ENCODE peak calls at places on chromosomes 3 and 15, in seven cellular contexts. T is left lung, B is A549, V is AG09309, C is foreskin fibroblast, Q is choroid plexus epithelial cell, S is fibroblast of villous mesenchyme. M is an unnamed sample.

GRCh38 chr3:197555281-197556261 is at the start of gene BDH1:
- DNase-seq in T (peak; percentile 50), B (no peak), V (no peak), C (peak; percentile 66), Q (peak; percentile 14), S (no peak), M (no peak)

GRCh38 chr15:80744826-80745225 is 34.3 kb upstream of the CEMIP start:
- DNase-seq in T (no peak), B (no peak), V (peak; percentile 62), C (peak; percentile 67), Q (peak; percentile 31), S (peak; percentile 85), M (no peak)

GRCh38 chr3:151394611-151395010 is 10.1 kb upstream of the P2RY12 start:
- DNase-seq in T (no peak), B (no peak), V (no peak), C (no peak), Q (no peak), S (no peak), M (no peak)

GRCh38 chr15:66178531-66178910 is 75.0 kb downstream of the MEGF11 start:
- DNase-seq in T (no peak), B (no peak), V (no peak), C (no peak), Q (no peak), S (no peak), M (no peak)

GRCh38 chr3:107068980-107069379 is 308.3 kb upstream of the CCDC54 start:
- DNase-seq in T (no peak), B (no peak), V (peak; percentile 67), C (peak; percentile 82), Q (peak; percentile 81), S (peak; percentile 54), M (peak; percentile 70)

GRCh38 chr3:125351814-125352456 is 23.2 kb downstream of the ZNF148 start:
- DNase-seq in T (no peak), B (no peak), V (no peak), C (peak; percentile 46), Q (peak; percentile 49), S (peak; percentile 57), M (no peak)

GRCh38 chr15:70796516-70797310 is 33.4 kb upstream of the UACA start:
- DNase-seq in T (no peak), B (no peak), V (no peak), C (no peak), Q (no peak), S (no peak), M (no peak)

GRCh38 chr3:45182915-45183881 is 37.0 kb upstream of the CDCP1 start:
- DNase-seq in T (peak; percentile 64), B (peak; percentile 34), V (no peak), C (peak; percentile 72), Q (peak; percentile 88), S (peak; percentile 68), M (peak; percentile 41)

GRCh38 chr3:42658091-42658770 is 4.7 kb downstream of the ZBTB47 start:
- DNase-seq in T (no peak), B (no peak), V (no peak), C (peak; percentile 30), Q (no peak), S (no peak), M (no peak)

GRCh38 chr3:176953106-176954080 is 243.9 kb downstream of the TBL1XR1 start:
- DNase-seq in T (no peak), B (no peak), V (peak; percentile 39), C (peak; percentile 14), Q (peak; percentile 95), S (peak; percentile 97), M (no peak)

GRCh38 chr3:168021737-168022450 is 73.8 kb downstream of the GOLIM4 start:
- DNase-seq in T (no peak), B (no peak), V (no peak), C (no peak), Q (no peak), S (peak; percentile 53), M (no peak)

GRCh38 chr3:150885535-150885934 is 19.7 kb downstream of the MINDY4B start:
- DNase-seq in T (no peak), B (no peak), V (no peak), C (no peak), Q (no peak), S (no peak), M (no peak)

GRCh38 chr3:49028673-49029562 is at the start of gene IMPDH2:
- DNase-seq in T (peak; percentile 94), B (peak; percentile 47), V (peak; percentile 61), C (peak; percentile 98), Q (peak; percentile 94), S (peak; percentile 93), M (peak; percentile 76)
- TF ChIP-seq CTCF in T (peak; percentile 15), B (no peak), V (peak; percentile 7), C (no peak), Q (peak; percentile 13), S (no peak), M (peak; percentile 8)

GRCh38 chr15:74798388-74799254 is 14.0 kb upstream of the LMAN1L start:
- DNase-seq in T (no peak), B (no peak), V (no peak), C (no peak), Q (no peak), S (no peak), M (no peak)
- TF ChIP-seq CTCF in T (no peak), B (no peak), V (no peak), C (no peak), Q (no peak), S (no peak), M (no peak)

DNA sequence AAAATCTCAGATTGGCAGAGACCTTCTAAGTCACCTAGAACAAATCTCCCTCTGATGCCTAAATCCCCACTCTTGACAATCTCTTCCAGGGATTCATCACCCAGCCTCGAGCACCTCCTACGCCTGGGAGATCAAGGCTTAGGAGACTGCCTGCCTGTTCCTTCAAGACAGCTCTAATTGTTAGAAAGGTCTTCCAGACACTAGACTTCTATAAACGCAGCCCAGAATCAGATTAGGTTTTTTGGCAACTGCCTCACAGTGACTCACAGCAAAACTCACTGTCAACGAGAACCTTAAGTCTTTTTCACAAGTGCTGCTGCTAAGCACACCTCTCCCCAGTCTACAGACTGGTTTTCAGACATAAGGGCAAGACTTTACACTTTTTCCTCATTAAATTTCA is 23.1 kb downstream of the SRGAP3 start:
- DNase-seq in T (no peak), B (no peak), V (peak; percentile 50), C (peak; percentile 43), Q (peak; percentile 35), S (peak; percentile 37), M (peak; percentile 59)
- TF ChIP-seq CTCF in T (no peak), B (no peak), V (no peak), C (no peak), Q (no peak), S (no peak), M (no peak)

GRCh38 chr3:66195347-66195783 is 25.4 kb upstream of the SLC25A26 start:
- DNase-seq in T (peak; percentile 37), B (no peak), V (peak; percentile 8), C (peak; percentile 90), Q (peak; percentile 62), S (peak; percentile 54), M (peak; percentile 19)
- TF ChIP-seq CTCF in T (no peak), B (no peak), V (peak; percentile 50), C (peak; percentile 43), Q (peak; percentile 45), S (no peak), M (peak; percentile 51)

DNA sequence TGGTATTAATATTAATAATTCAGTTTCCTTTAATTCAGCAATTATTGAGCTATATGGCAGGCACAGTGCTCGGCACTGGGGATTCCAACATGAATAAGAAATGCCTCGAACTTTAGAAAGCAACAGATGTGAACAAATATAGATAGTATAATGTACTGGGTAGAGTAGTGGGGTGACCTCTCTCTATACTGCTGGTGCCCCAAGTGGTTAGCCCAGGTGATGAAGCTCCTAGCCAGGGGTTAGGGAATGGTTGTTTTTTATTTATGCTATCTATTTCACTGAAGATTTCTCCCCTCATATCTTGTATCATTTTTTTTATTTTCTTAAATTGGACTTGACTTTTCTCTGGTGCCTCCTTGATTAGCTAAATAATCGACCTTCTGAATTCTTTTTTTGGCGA is 62.1 kb downstream of the BHLHE40 start:
- DNase-seq in T (no peak), B (no peak), V (no peak), C (no peak), Q (no peak), S (no peak), M (no peak)
- TF ChIP-seq CTCF in T (no peak), B (no peak), V (no peak), C (no peak), Q (no peak), S (no peak), M (no peak)

GRCh38 chr15:56496635-56497034 is 31.7 kb upstream of the MNS1 start:
- DNase-seq in T (no peak), B (peak; percentile 79), V (peak; percentile 34), C (peak; percentile 81), Q (peak; percentile 91), S (peak; percentile 78), M (peak; percentile 70)
- TF ChIP-seq CTCF in T (peak; percentile 65), B (peak; percentile 89), V (peak; percentile 59), C (peak; percentile 57), Q (peak; percentile 68), S (peak; percentile 66), M (peak; percentile 53)

GRCh38 chr3:183185696-183186095 is 23.2 kb upstream of the LAMP3 start:
- DNase-seq in T (no peak), B (no peak), V (peak; percentile 67), C (peak; percentile 93), Q (peak; percentile 63), S (peak; percentile 84), M (no peak)

GRCh38 chr3:183192650-183193300 is 30.2 kb upstream of the LAMP3 start:
- DNase-seq in T (no peak), B (no peak), V (no peak), C (no peak), Q (no peak), S (no peak), M (no peak)

GRCh38 chr3:183193762-183194701 is 31.5 kb upstream of the LAMP3 start:
- DNase-seq in T (no peak), B (no peak), V (no peak), C (peak; percentile 59), Q (no peak), S (peak; percentile 93), M (no peak)

GRCh38 chr3:183189641-183190040 is 27.1 kb upstream of the LAMP3 start:
- DNase-seq in T (no peak), B (no peak), V (no peak), C (peak; percentile 31), Q (no peak), S (no peak), M (no peak)

GRCh38 chr3:183188895-183189462 is 26.4 kb upstream of the LAMP3 start:
- DNase-seq in T (no peak), B (peak; percentile 14), V (no peak), C (peak; percentile 28), Q (peak; percentile 56), S (peak; percentile 23), M (no peak)
- TF ChIP-seq CTCF in T (no peak), B (peak; percentile 11), V (peak; percentile 34), C (peak; percentile 24), Q (peak; percentile 59), S (peak; percentile 34), M (peak; percentile 43)

M was measured in astrocyte of the cerebellum.